ENCODE peak calls at places on chromosome 21, in six cellular contexts. Z, M, W, Q, D and U are unnamed samples.

GRCh38 chr21:39006653-39007417 is 176.4 kb downstream of the PSMG1 start:
- DNase-seq in Z (peak; percentile 85), M (no peak), W (no peak), Q (peak; percentile 76), D (no peak), U (no peak)

GRCh38 chr21:39483917-39484316 is 32.1 kb downstream of the SH3BGR start:
- DNase-seq in Z (no peak), M (no peak), W (peak; percentile 1), Q (no peak), D (peak; percentile 52), U (no peak)

GRCh38 chr21:33544451-33544850 is 1.6 kb downstream of the SON start:
- DNase-seq in Z (no peak), M (no peak), W (no peak), Q (no peak), D (no peak), U (no peak)

GRCh38 chr21:25934130-25934529 is 199.4 kb downstream of the GABPA start:
- DNase-seq in Z (no peak), M (no peak), W (no peak), Q (no peak), D (peak; percentile 52), U (no peak)

GRCh38 chr21:39300587-39300986 is 12.8 kb downstream of the BRWD1 start:
- DNase-seq in Z (no peak), M (no peak), W (no peak), Q (no peak), D (no peak), U (no peak)

GRCh38 chr21:28805885-28806284 is 186.8 kb downstream of the LTN1 start:
- DNase-seq in Z (no peak), M (peak; percentile 84), W (peak; percentile 86), Q (no peak), D (peak; percentile 97), U (no peak)

GRCh38 chr21:44962481-44962966 is 22.7 kb downstream of the SLX9 start:
- DNase-seq in Z (peak; percentile 45), M (peak; percentile 99), W (peak; percentile 98), Q (peak; percentile 18), D (peak; percentile 100), U (peak; percentile 15)

GRCh38 chr21:34313116-34313515 is 50.7 kb upstream of the KCNE2 start:
- DNase-seq in Z (no peak), M (no peak), W (no peak), Q (no peak), D (peak; percentile 6), U (no peak)

GRCh38 chr21:39364949-39365348 is 16.1 kb upstream of the HMGN1 start:
- DNase-seq in Z (no peak), M (no peak), W (no peak), Q (no peak), D (peak; percentile 31), U (no peak)

GRCh38 chr21:44999972-45000636 is 60.3 kb downstream of the SLX9 start:
- DNase-seq in Z (peak; percentile 21), M (no peak), W (no peak), Q (peak; percentile 8), D (no peak), U (no peak)

GRCh38 chr21:31386006-31386405 is 41.9 kb upstream of the TIAM1 start:
- DNase-seq in Z (no peak), M (no peak), W (no peak), Q (no peak), D (no peak), U (no peak)

GRCh38 chr21:29221259-29221744 is 77.4 kb upstream of the BACH1 start:
- DNase-seq in Z (no peak), M (peak; percentile 77), W (peak; percentile 26), Q (no peak), D (peak; percentile 98), U (no peak)

GRCh38 chr21:43815107-43815742 is 25.8 kb downstream of the RRP1 start:
- DNase-seq in Z (no peak), M (no peak), W (no peak), Q (no peak), D (no peak), U (no peak)

GRCh38 chr21:43815991-43816390 is 26.6 kb downstream of the RRP1 start:
- DNase-seq in Z (no peak), M (no peak), W (no peak), Q (no peak), D (no peak), U (no peak)

GRCh38 chr21:43818685-43819084 is 29.3 kb downstream of the RRP1 start:
- DNase-seq in Z (no peak), M (no peak), W (no peak), Q (no peak), D (no peak), U (no peak)

GRCh38 chr21:43817157-43818086 is 28.0 kb downstream of the RRP1 start:
- DNase-seq in Z (no peak), M (no peak), W (no peak), Q (no peak), D (no peak), U (no peak)

GRCh38 chr21:43816611-43817071 is 27.3 kb downstream of the RRP1 start:
- DNase-seq in Z (peak; percentile 23), M (no peak), W (no peak), Q (no peak), D (no peak), U (no peak)
- TF ChIP-seq CTCF in Z (no peak), M (no peak), W (no peak), Q (no peak), D (no peak), U (peak; percentile 4)

DNA sequence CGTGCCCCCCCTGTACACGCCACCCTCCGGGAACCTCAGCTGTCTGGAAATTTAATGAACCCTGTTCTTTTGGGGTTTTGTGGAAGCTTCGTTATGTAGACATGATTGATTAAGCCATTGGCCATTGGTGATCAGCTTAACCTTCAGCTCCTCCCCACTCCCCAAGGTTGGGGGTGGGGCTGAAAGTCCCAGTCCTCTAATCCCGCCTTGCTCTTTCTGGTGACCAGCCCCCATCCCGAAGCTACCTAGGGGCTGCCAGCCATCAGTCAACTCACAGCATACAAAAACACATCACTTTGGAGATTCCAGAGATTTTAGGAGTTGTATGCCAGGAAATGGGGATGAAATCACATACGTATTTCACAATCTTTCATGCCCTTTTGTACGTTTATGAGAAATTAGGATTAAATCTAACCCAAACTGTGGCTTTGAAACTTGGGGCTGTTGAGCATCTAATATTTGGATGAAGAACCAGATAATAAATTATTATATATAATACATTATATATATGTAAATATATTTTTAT is 52.3 kb downstream of the BACE2 start:
- DNase-seq in Z (no peak), M (no peak), W (peak; percentile 12), Q (no peak), D (no peak), U (no peak)
- H3K4me3 ChIP-seq in Z (no peak overlapping the region), M (no peak overlapping the region), W (no peak overlapping the region), Q (no peak overlapping the region), D (no peak overlapping the region), U (no peak overlapping the region)

GRCh38 chr21:35340273-35340672 is 291.2 kb upstream of the RUNX1 start:
- DNase-seq in Z (no peak), M (no peak), W (no peak), Q (no peak), D (no peak), U (no peak)
- TF ChIP-seq CTCF in Z (no peak), M (no peak), W (no peak), Q (no peak), D (no peak), U (peak; percentile 21)

GRCh38 chr21:18772404-18772803 is 368.8 kb upstream of the TMPRSS15 start:
- DNase-seq in Z (no peak), M (no peak), W (no peak), Q (no peak), D (no peak), U (no peak)

DNA sequence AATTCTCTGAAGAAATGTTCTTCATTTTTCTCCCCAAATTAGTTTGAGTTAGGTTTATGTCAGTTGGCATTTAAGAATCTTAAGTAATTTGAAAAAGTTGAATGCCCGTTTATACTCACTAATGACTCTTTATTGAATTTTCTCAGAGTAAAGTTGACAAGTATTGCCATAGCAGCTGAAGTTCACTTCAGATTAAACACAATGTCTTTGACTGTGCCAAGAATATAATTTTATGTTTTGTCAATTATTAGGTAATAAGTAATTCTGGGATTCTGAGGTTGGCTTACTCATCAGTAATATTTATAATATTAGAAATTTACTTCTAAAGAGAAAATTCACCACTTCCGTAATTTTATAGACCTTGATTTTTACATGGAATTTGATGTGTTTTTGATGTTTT is 369.3 kb upstream of the TMPRSS15 start:
- DNase-seq in Z (no peak), M (no peak), W (no peak), Q (no peak), D (no peak), U (no peak)
- H3K4me3 ChIP-seq in Z (no peak overlapping the region), M (no peak overlapping the region), W (no peak overlapping the region), Q (no peak overlapping the region), D (no peak overlapping the region), U (no peak overlapping the region)

DNA sequence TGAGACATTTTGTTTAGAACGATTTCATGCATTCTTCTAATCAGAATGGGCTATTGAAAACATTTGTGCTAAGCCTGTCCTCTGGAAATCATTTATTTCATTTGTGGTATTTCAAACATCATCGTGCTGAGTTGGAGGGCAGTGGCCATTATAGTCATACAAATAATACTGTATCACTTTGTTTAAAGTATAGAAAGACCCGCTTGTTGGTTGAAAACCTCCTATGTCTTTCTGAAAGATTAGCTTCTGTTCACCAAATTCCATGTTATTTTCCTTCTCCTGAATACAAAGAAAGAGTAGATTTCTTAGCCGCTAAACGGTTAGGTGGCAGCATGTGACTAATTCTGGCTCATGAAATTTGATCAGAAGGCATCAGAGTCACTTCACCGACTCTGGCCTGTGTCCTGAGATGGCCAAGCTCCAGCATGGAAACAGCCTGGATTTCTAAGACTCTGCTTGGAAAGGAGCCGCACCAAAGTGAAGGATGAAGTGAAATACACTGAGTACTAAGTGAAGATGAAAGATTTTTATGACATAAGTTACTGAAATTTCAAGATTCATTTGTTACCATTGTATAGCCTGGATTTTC is 355.1 kb downstream of the USP25 start:
- DNase-seq in Z (peak; percentile 37), M (no peak), W (peak; percentile 59), Q (peak; percentile 42), D (peak; percentile 70), U (peak; percentile 15)
- TF ChIP-seq CTCF in Z (no peak), M (no peak), W (no peak), Q (no peak), D (no peak), U (no peak)

DNA sequence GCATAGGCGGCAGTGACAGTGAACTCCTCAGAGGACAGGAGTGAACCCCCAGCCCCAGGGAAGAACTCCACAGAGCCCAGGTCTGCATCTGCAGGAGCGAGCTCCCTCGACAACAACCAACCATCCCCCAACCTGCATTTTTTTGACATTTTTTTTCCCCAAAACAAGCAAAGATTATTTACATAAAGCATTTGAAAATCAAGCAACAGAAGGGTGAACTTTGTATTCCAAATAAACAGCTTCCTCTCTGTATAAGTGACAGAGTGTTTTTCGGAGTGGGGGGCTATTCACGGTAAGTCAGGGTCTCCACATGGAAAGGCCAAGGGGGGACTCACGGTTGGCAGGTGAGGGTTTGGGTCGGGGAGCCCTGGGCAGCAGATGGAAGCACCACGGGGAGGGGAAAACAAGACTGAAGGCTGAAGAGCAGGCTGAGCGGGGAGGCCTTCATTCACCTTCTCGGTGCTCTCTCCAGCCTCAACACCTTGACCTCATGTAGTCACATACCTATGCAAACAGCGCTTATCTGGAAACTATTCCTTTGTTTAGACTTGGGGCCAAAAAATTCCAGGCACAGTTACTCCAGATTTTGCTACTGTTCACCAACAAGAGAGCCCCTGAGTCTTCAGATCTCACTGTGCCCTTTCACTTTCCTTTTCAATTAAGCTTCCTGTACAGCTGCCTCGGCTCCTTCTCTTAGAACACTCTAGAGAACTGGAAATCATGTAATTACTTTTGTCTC is 27.6 kb downstream of the C2CD2 start:
- DNase-seq in Z (no peak), M (peak; percentile 18), W (peak; percentile 54), Q (no peak), D (peak; percentile 66), U (peak; percentile 41)
- H3K4me3 ChIP-seq in Z (no peak overlapping the region), M (peak overlapping the region; percentile 51), W (peak overlapping the region; percentile 55), Q (peak overlapping the region; percentile 28), D (peak overlapping the region; percentile 52), U (peak overlapping the region; percentile 57)